ENCODE peak calls at places on chromosomes 5 and 9, in four cellular contexts. B is HepG2, T is GM12878, G is K562. K is an unnamed sample.

GRCh38 chr9:73183917-73184861 is 32.5 kb downstream of the ANXA1 start:
- DNase-seq in B (peak; percentile 21), T (no peak), G (peak; percentile 10), K (peak; percentile 54)

GRCh38 chr9:6644346-6645152 is 980 bp downstream of the GLDC start:
- DNase-seq in B (no peak), T (no peak), G (no peak), K (peak; percentile 31)

GRCh38 chr9:114049453-114050225 is 28.5 kb downstream of the AMBP start:
- DNase-seq in B (no peak), T (no peak), G (no peak), K (no peak)

GRCh38 chr5:52743970-52744369 is 43.7 kb upstream of the ITGA1 start:
- DNase-seq in B (no peak), T (no peak), G (no peak), K (peak; percentile 14)

GRCh38 chr5:159050408-159051091 is 49.2 kb downstream of the EBF1 start:
- DNase-seq in B (no peak), T (no peak), G (no peak), K (no peak)

GRCh38 chr5:78983601-78984000 is 1.5 kb downstream of the ARSB start:
- DNase-seq in B (no peak), T (no peak), G (no peak), K (no peak)

GRCh38 chr9:105054488-105054887 is 126.5 kb upstream of the ABCA1 start:
- DNase-seq in B (peak; percentile 60), T (no peak), G (no peak), K (no peak)

GRCh38 chr9:123102380-123103113 is 69.1 kb downstream of the GPR21 start:
- DNase-seq in B (no peak), T (no peak), G (no peak), K (peak; percentile 70)

GRCh38 chr5:69331528-69332445 is 814 bp downstream of the CCDC125 start:
- DNase-seq in B (peak; percentile 86), T (no peak), G (no peak), K (peak; percentile 30)

GRCh38 chr5:135560858-135561257 is 17.9 kb downstream of the CXCL14 start:
- DNase-seq in B (peak; percentile 63), T (peak; percentile 21), G (peak; percentile 80), K (peak; percentile 96)

GRCh38 chr5:149172261-149172660 is 31.0 kb downstream of the ABLIM3 start:
- DNase-seq in B (no peak), T (no peak), G (no peak), K (no peak)

GRCh38 chr5:2902186-2902585 is 150.7 kb upstream of the IRX2 start:
- DNase-seq in B (no peak), T (no peak), G (no peak), K (no peak)

GRCh38 chr5:147956064-147956841 is 49.9 kb upstream of the C5orf46 start:
- DNase-seq in B (no peak), T (no peak), G (no peak), K (no peak)

GRCh38 chr9:82600536-82601271 is 462.2 kb downstream of the RASEF start:
- DNase-seq in B (peak; percentile 63), T (no peak), G (no peak), K (no peak)

GRCh38 chr9:76646249-76646648 is 118.0 kb upstream of the PCA3 start:
- DNase-seq in B (no peak), T (no peak), G (no peak), K (no peak)

GRCh38 chr9:75152416-75152815 is 64.1 kb downstream of the OSTF1 start:
- DNase-seq in B (no peak), T (no peak), G (no peak), K (no peak)

GRCh38 chr5:101424530-101425175 is 521.6 kb upstream of the ST8SIA4 start:
- DNase-seq in B (no peak), T (no peak), G (no peak), K (no peak)

GRCh38 chr9:95055851-95056551 is 261.5 kb downstream of the FANCC start:
- DNase-seq in B (no peak), T (no peak), G (no peak), K (no peak)

GRCh38 chr9:9552665-9553064 is 1060.1 kb downstream of the PTPRD start:
- DNase-seq in B (no peak), T (no peak), G (no peak), K (no peak)

GRCh38 chr9:76761448-76761847 is 2.8 kb upstream of the PCA3 start:
- DNase-seq in B (no peak), T (no peak), G (peak; percentile 11), K (peak; percentile 13)

DNA sequence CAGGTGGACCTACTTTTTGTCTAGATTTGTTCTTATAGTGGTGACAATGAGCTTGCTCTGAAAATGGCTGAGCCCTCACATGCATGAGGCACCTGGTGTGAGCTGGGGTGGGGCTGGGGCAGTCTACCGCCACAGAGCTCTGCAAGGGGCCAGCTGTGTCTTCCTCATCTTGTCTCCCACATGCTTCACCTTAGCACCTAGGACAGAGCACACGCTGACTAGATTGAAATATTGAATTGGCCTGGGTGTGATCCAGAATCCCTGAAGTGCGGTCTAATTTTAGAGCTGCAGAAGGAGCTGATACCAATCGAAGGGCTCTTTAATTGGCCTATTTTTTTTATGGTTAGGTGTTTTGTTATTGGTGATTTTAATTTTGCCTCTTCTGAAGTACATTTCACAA is 126.1 kb upstream of the NFIB start:
- DNase-seq in B (no peak), T (no peak), G (no peak), K (no peak)
- TF ChIP-seq REST in B (no peak), T (no peak), G (no peak), K (no peak)

DNA sequence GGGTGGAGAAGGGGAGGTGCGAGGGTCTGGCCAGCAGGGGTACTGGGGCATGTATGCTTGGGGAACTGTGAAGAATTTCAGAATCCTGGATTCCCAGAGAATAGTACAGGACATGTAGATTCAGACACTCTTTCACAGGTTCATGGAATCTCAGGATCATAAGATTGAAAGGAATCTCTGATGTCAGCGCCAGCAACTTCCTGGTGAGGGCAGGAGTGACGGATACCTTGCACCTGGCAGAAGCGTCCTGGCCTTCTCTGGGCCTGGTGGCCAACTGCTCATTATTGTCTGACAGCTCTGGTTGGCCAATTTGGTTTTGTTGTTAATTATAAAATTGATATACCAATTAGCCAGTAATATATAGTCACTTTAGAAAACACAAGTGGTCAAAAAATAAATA is 6.9 kb downstream of the GM2A start:
- DNase-seq in B (no peak), T (no peak), G (no peak), K (no peak)
- H3K4me1 ChIP-seq in B (peaks cover 10% of the 10 kb centered on the region), T (peaks cover 24% of the 10 kb centered on the region), G (no peaks in the 10 kb centered on the region), K (no peaks in the 10 kb centered on the region)

GRCh38 chr9:127206666-127207065 is 57.9 kb upstream of the GARNL3 start:
- DNase-seq in B (no peak), T (no peak), G (no peak), K (no peak)

GRCh38 chr9:127205952-127206351 is 58.6 kb upstream of the GARNL3 start:
- DNase-seq in B (no peak), T (no peak), G (no peak), K (no peak)

GRCh38 chr9:127202461-127203139 is 62.0 kb upstream of the GARNL3 start:
- DNase-seq in B (no peak), T (no peak), G (no peak), K (no peak)

GRCh38 chr9:127203501-127204327 is 60.9 kb upstream of the GARNL3 start:
- DNase-seq in B (no peak), T (no peak), G (no peak), K (no peak)

GRCh38 chr9:127204771-127205470 is 59.7 kb upstream of the GARNL3 start:
- DNase-seq in B (peak; percentile 31), T (no peak), G (peak; percentile 59), K (peak; percentile 44)
- TF ChIP-seq CREB1 in B (no peak), T (no peak), G (no peak), K (no peak)

DNA sequence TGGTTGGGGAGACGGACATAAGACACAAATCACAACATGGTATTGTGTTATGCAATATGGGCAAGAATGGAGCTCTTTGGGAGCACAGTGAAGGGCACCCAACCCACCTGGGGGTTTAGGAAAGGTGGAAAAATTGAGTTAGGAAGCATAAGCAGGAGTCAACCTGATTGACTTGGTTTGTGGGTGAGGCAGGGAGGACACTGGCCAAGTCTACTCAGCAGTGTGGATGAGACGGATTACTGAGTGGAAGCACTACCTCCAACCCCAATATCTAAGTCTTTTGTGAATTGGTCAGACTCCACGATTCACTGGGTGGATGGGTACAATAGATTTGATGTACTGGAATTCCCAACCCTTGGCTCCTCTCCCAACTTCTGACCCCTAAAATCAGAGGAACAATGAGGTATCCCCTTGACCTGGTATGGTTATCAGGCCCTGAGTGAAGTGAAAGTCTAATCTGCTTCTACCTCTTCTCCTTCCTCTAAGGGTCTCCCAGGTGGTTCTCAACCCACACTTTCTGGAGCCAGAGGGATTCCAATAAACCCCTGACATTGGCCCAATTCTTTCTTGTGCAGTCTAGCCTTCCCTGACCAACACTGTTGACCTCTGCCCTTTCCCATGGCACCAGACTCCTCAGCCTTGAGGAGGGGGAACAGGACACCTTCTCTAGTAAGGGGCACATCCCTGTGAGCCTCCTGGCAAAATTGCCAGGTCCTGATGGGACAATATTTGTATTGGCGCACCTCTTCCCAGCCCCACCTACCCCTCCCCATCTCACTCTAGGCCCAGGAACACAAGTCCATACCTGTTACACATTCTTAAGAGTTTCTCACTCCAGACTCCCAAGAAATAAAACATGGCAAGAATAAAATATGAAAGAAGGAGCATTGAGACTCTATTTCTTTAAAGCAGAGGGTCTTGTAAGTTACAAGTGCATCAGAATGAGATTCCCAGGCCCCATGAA is 5.3 kb downstream of the EGR1 start:
- DNase-seq in B (no peak), T (no peak), G (no peak), K (no peak)
- TF ChIP-seq REST in B (no peak), T (no peak), G (no peak), K (no peak)

DNA sequence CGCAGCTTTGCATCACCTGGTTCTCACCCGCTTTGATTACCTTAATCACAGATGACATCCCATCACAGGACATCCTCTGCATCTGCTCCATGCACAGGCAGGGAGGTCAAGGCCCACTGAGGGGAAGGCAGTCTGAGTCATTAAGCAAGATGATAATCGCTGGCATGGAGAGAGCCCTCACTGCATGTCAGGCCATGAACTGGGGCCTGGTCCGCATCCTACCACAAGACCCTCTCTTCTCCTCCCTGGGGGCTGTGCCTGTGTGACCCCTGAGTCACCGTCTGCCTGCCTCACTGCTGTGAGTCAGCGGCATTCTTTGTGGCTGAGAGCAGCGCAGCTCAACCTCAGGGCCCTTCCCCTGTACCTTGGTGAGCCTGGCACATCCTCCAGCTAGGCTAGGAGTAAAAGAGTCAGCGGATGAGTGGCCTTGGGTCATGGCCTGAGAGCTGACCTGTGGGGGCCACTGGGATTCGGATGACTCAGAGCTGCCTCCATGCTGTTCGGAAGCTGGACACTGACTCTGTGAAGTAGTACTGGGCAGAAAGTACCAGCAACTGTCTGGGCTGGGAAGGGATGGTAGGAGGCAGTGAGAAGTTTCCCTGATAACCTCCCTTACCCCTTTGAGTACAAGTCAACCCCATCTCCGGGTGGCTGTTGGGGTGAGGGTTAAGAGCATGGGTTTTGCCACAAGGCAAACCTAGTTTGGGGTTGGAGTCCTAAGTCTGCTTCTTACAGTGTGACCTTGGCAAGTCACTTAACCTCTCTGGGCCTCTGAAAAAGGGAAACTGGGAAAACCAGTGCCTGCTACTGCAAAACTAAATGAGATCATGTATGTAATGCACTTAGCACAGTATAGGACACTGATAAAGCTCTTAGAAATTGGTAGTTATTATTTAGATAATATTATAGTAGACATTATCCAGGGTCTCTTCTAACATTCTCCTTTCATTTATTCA is 14.6 kb upstream of the ARSI start:
- DNase-seq in B (peak; percentile 86), T (no peak), G (peak; percentile 22), K (peak; percentile 9)
- H3K4me1 ChIP-seq in B (peaks cover 54% of the 10 kb centered on the region), T (no peaks in the 10 kb centered on the region), G (peaks cover 4% of the 10 kb centered on the region), K (no peaks in the 10 kb centered on the region)

K was measured in GM23338.